ENCODE peak calls at places on chromosomes 12 and 14, in nine cellular contexts. C is neural progenitor cell, D is WERI-Rb-1, J is right atrium auricular region, M is H9, W is lower lobe of right lung, O is brain microvascular endothelial cell, I is heart right ventricle, G is tibial artery. Z is an unnamed sample.

GRCh38 chr14:101636081-101636560 is 74.8 kb downstream of the DIO3 start:
- DNase-seq in J (no peak), I (no peak), D (no peak), C (no peak), M (no peak), O (no peak), W (no peak), G (no peak), Z (no peak)

GRCh38 chr12:76470028-76470939 is 89.3 kb downstream of the OSBPL8 start:
- DNase-seq in O (peak), C (no peak), D (no peak), W (no peak), G (no peak), I (no peak), J (no peak), M (no peak), Z (peak)

GRCh38 chr12:62604856-62605255 is 138.2 kb downstream of the MON2 start:
- DNase-seq in G (no peak), C (no peak), W (no peak), M (no peak), J (no peak), D (no peak), O (peak), I (no peak), Z (no peak)

GRCh38 chr12:38399711-38400205 is 83.2 kb downstream of the ALG10B start:
- DNase-seq in D (peak), G (no peak), O (no peak), J (no peak), C (peak), I (no peak), M (no peak), W (no peak), Z (no peak)

GRCh38 chr12:34295366-34296142 is 273.3 kb downstream of the ALG10 start:
- DNase-seq in J (no peak), G (no peak), D (no peak), I (no peak), M (no peak), W (peak), O (no peak), C (no peak), Z (no peak)

GRCh38 chr12:64609543-64610091 is 678 bp upstream of the RASSF3 start:
- DNase-seq in O (peak), I (no peak), W (no peak), J (no peak), M (no peak), C (peak), G (no peak), D (no peak), Z (no peak)

GRCh38 chr12:50603817-50604639 is 99.2 kb downstream of the DIP2B start:
- DNase-seq in D (no peak), O (peak), J (peak), I (no peak), M (no peak), C (no peak), W (no peak), G (peak), Z (peak)

GRCh38 chr12:79911889-79912656 is 22.8 kb downstream of the PPP1R12A start:
- DNase-seq in O (peak), W (no peak), C (no peak), J (no peak), I (no peak), M (no peak), G (no peak), D (no peak), Z (no peak)

GRCh38 chr12:57452937-57453509 is 2.1 kb upstream of the INHBE start:
- DNase-seq in J (peak), G (peak), O (peak), C (peak), W (peak), M (peak), D (peak), I (peak), Z (peak)

GRCh38 chr12:63967781-63968180 is 123.3 kb downstream of the SRGAP1 start:
- DNase-seq in J (no peak), D (no peak), I (no peak), M (no peak), O (no peak), W (no peak), C (no peak), G (no peak), Z (no peak)

GRCh38 chr12:63821781-63822251 is 22.7 kb upstream of the SRGAP1 start:
- DNase-seq in C (no peak), M (no peak), O (peak), J (no peak), W (peak), G (no peak), D (no peak), I (peak), Z (peak)

GRCh38 chr12:50390284-50390683 is 6.1 kb downstream of the FAM186A start:
- DNase-seq in G (no peak), D (no peak), I (no peak), W (no peak), O (peak), C (no peak), J (peak), M (no peak), Z (no peak)

GRCh38 chr12:22333751-22334695 is 484 bp downstream of the ST8SIA1 start:
- DNase-seq in I (peak), M (peak), O (no peak), G (peak), W (peak), D (peak), C (peak), J (no peak), Z (no peak)

GRCh38 chr12:14394317-14395058 is 29.0 kb downstream of the ATF7IP start:
- DNase-seq in O (peak), W (no peak), D (no peak), G (peak), I (no peak), J (no peak), M (no peak), C (peak), Z (peak)

GRCh38 chr12:105740970-105741725 is 397.6 kb downstream of the NUAK1 start:
- DNase-seq in I (peak), W (no peak), G (no peak), C (no peak), O (no peak), M (no peak), D (no peak), J (no peak), Z (no peak)

GRCh38 chr12:10590976-10591375 is 22.4 kb downstream of the MAGOHB start:
- DNase-seq in D (no peak), O (no peak), I (no peak), W (no peak), J (no peak), C (no peak), G (no peak), M (no peak), Z (no peak)

GRCh38 chr12:43957732-43958131 is 121.9 kb downstream of the TMEM117 start:
- DNase-seq in C (peak), D (peak), I (no peak), M (no peak), W (no peak), J (no peak), O (peak), G (no peak), Z (peak)

GRCh38 chr12:14999421-15000047 is 26.7 kb downstream of the PDE6H start:
- DNase-seq in M (no peak), D (no peak), G (no peak), I (no peak), O (no peak), C (no peak), J (no peak), W (no peak), Z (no peak)

GRCh38 chr14:75837151-75837787 is 144.5 kb downstream of the TGFB3 start:
- DNase-seq in D (no peak), C (no peak), J (no peak), W (no peak), G (no peak), O (peak), M (no peak), I (no peak), Z (no peak)

GRCh38 chr12:12017798-12018197 is 52.9 kb upstream of the BCL2L14 start:
- DNase-seq in J (no peak), C (peak), W (no peak), M (peak), I (no peak), O (no peak), D (peak), G (no peak), Z (peak)

GRCh38 chr14:103260629-103261124 is 73.4 kb upstream of the EIF5 start:
- DNase-seq in D (no peak), G (peak), O (peak), M (no peak), I (peak), W (peak), J (peak), C (no peak), Z (peak)

GRCh38 chr14:106067935-106068334 is 541.6 kb downstream of the TMEM121 start:
- DNase-seq in D (no peak), I (no peak), M (no peak), J (no peak), C (no peak), O (no peak), G (no peak), W (no peak), Z (no peak)

GRCh38 chr14:89430271-89430620 is 13.2 kb upstream of the FOXN3 start:
- DNase-seq in G (no peak), C (no peak), W (no peak), M (no peak), D (no peak), I (no peak), J (no peak), O (no peak), Z (no peak)
- H3K27ac ChIP-seq in G (peak), C (no peak), W (peak), M (no peak), D (no peak), I (peak), J (peak), O (peak), Z (peak)

GRCh38 chr12:58727526-58727925 is 192.8 kb downstream of the LRIG3 start:
- DNase-seq in W (no peak), M (no peak), D (no peak), C (no peak), G (no peak), J (no peak), O (no peak), I (no peak), Z (no peak)
- H3K27ac ChIP-seq in W (no peak), M (no peak), D (no peak), C (no peak), G (no peak), J (no peak), O (no peak), I (no peak), Z (no peak)

GRCh38 chr12:6228535-6229223 is 28.5 kb downstream of the CD9 start:
- DNase-seq in C (no peak), O (no peak), W (no peak), J (no peak), D (no peak), M (no peak), I (no peak), G (peak), Z (no peak)

GRCh38 chr12:6231359-6232268 is 31.4 kb downstream of the CD9 start:
- DNase-seq in I (no peak), D (no peak), G (no peak), J (no peak), W (no peak), O (no peak), C (no peak), M (no peak), Z (peak)

GRCh38 chr12:6229823-6230222 is 29.6 kb downstream of the CD9 start:
- DNase-seq in O (peak), M (no peak), I (no peak), J (peak), C (no peak), G (peak), W (peak), D (no peak), Z (peak)

GRCh38 chr12:6230321-6231110 is 30.3 kb downstream of the CD9 start:
- DNase-seq in G (peak), I (no peak), C (no peak), J (no peak), O (no peak), W (peak), M (no peak), D (peak), Z (peak)

GRCh38 chr12:6229224-6229748 is 29.1 kb downstream of the CD9 start:
- DNase-seq in M (no peak), W (peak), O (no peak), J (no peak), C (no peak), G (peak), D (no peak), I (no peak), Z (peak)
- H3K27ac ChIP-seq in M (no peak), W (peak), O (no peak), J (peak), C (no peak), G (peak), D (no peak), I (peak), Z (peak)

DNA sequence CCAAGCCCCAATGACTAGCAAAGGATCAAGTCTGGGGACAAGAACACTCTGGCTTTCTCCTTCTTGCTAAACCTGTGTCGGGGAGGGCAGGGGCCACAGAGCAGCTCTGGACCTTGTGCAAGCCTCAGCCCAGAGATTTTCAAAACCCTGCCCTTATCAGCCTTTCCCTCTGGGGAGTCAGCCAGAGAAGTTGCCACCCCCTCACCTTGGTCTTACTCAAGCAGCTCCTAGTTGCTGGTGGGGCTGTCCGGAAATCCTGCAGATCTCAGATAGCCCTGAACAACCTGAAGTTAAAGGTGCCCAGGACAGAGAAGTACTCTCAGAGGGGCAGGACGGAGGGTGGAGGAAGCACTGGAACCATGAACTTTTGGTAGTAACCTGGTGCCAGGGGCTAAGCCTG is 1.1 kb downstream of the HVCN1 start:
- DNase-seq in I (no peak), O (no peak), D (no peak), M (no peak), J (no peak), W (no peak), G (no peak), C (no peak), Z (no peak)
- H3K27ac ChIP-seq in I (peak), O (no peak), D (no peak), M (no peak), J (no peak), W (no peak), G (no peak), C (no peak), Z (no peak)

GRCh38 chr14:56173360-56173922 is 55.2 kb downstream of the PELI2 start:
- DNase-seq in G (no peak), O (no peak), J (no peak), D (no peak), I (no peak), C (no peak), M (no peak), W (no peak), Z (no peak)

GRCh38 chr14:56170877-56171422 is 52.7 kb downstream of the PELI2 start:
- DNase-seq in M (no peak), G (no peak), D (no peak), O (no peak), W (no peak), J (no peak), C (no peak), I (no peak), Z (peak)

GRCh38 chr14:56172571-56172971 is 54.4 kb downstream of the PELI2 start:
- DNase-seq in M (no peak), C (no peak), D (no peak), G (no peak), J (no peak), O (peak), W (no peak), I (no peak), Z (no peak)

GRCh38 chr14:56170028-56170427 is 51.8 kb downstream of the PELI2 start:
- DNase-seq in I (no peak), O (no peak), C (no peak), M (no peak), D (no peak), W (no peak), G (no peak), J (no peak), Z (no peak)

DNA sequence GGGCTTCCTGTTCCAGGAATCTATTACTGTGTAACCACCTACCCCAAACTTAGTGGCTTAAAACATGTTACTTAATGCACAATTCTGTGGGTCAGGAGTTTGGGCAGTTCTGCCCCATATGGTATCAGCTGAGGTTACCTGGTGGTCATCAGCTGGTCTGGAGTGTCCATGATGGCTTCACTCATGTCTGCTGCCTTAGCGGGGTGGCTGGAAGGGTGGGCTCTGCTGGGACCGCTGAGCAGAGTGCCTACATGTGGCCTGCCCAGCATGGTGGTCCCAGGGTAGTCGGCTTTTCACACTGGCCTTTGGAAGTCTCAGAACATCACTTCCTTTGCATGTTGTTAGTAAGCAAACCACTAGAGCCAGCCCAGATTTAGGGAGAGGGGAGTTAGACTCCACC is 53.9 kb downstream of the PELI2 start:
- DNase-seq in I (no peak), J (no peak), G (no peak), O (no peak), M (no peak), C (no peak), D (no peak), W (no peak), Z (no peak)
- H3K27ac ChIP-seq in I (no peak), J (peak), G (no peak), O (peak), M (no peak), C (no peak), D (no peak), W (no peak), Z (peak)

Z was measured in body of pancreas.